ENCODE peak calls at places on chromosomes 1 and 21, in five cellular contexts. B, U, V, L and H are unnamed samples.

GRCh38 chr1:219174672-219175564 is 1.2 kb downstream of the LYPLAL1 start:
- DNase-seq in B (peak), U (peak), V (no peak), L (no peak), H (peak)

GRCh38 chr1:231512147-231512698 is 16.2 kb upstream of the TSNAX start:
- DNase-seq in B (no peak), U (peak), V (no peak), L (no peak), H (peak)

GRCh38 chr1:242826706-242827336 is 302.3 kb upstream of the PLD5 start:
- DNase-seq in B (no peak), U (no peak), V (no peak), L (no peak), H (no peak)

GRCh38 chr1:231020816-231021215 is 19.2 kb downstream of the FAM89A start:
- DNase-seq in B (no peak), U (no peak), V (no peak), L (no peak), H (no peak)

GRCh38 chr1:108557311-108557710 is 2.6 kb upstream of the EEIG2 start:
- DNase-seq in B (no peak), U (no peak), V (no peak), L (no peak), H (no peak)

GRCh38 chr1:47809301-47810084 is 187.7 kb downstream of the TRABD2B start:
- DNase-seq in B (no peak), U (peak), V (no peak), L (no peak), H (no peak)

GRCh38 chr21:14942801-14943490 is 121.9 kb downstream of the NRIP1 start:
- DNase-seq in B (no peak), U (no peak), V (no peak), L (no peak), H (no peak)

GRCh38 chr1:150875197-150876110 is 945 bp downstream of the ARNT start:
- DNase-seq in B (no peak), U (peak), V (no peak), L (no peak), H (no peak)

GRCh38 chr1:150577557-150578277 is 1.7 kb downstream of the MCL1 start:
- DNase-seq in B (no peak), U (no peak), V (no peak), L (no peak), H (no peak)

GRCh38 chr1:214403431-214403830 is 122.5 kb downstream of the SMYD2 start:
- DNase-seq in B (no peak), U (no peak), V (no peak), L (no peak), H (no peak)

GRCh38 chr21:35226302-35226701 is 177.2 kb upstream of the RUNX1 start:
- DNase-seq in B (no peak), U (no peak), V (no peak), L (no peak), H (no peak)

GRCh38 chr1:42431514-42431913 is 24.3 kb downstream of the ZMYND12 start:
- DNase-seq in B (no peak), U (no peak), V (no peak), L (no peak), H (no peak)

GRCh38 chr21:20419780-20420179 is 578.4 kb upstream of the NCAM2 start:
- DNase-seq in B (no peak), U (peak), V (no peak), L (no peak), H (no peak)

GRCh38 chr1:9087411-9087810 is 18.0 kb upstream of the SLC2A5 start:
- DNase-seq in B (no peak), U (no peak), V (no peak), L (no peak), H (no peak)

GRCh38 chr1:85202092-85202863 is 1.5 kb upstream of the SYDE2 start:
- DNase-seq in B (no peak), U (peak), V (no peak), L (no peak), H (no peak)

GRCh38 chr1:232589809-232590741 is 39.9 kb downstream of the SIPA1L2 start:
- DNase-seq in B (no peak), U (no peak), V (no peak), L (no peak), H (no peak)

GRCh38 chr1:153775432-153776311 is 465 bp downstream of the SLC27A3 start:
- DNase-seq in B (peak), U (peak), V (no peak), L (peak), H (no peak)

GRCh38 chr1:235093685-235094592 is 34.7 kb downstream of the TOMM20 start:
- DNase-seq in B (peak), U (peak), V (no peak), L (peak), H (no peak)

GRCh38 chr1:31776032-31776431 is 11.9 kb upstream of the ADGRB2 start:
- DNase-seq in B (no peak), U (no peak), V (no peak), L (no peak), H (no peak)

GRCh38 chr1:87300579-87300978 is 28.1 kb upstream of the LMO4 start:
- DNase-seq in B (no peak), U (no peak), V (no peak), L (no peak), H (no peak)

GRCh38 chr1:180204231-180204630 is 25.8 kb upstream of the LHX4 start:
- DNase-seq in B (no peak), U (no peak), V (no peak), L (no peak), H (no peak)

GRCh38 chr1:193355179-193355578 is 168.8 kb upstream of the B3GALT2 start:
- DNase-seq in B (no peak), U (peak), V (no peak), L (no peak), H (peak)

GRCh38 chr1:245388687-245389086 is 233.9 kb downstream of the KIF26B start:
- DNase-seq in B (no peak), U (no peak), V (no peak), L (no peak), H (no peak)

GRCh38 chr21:37552496-37553399 is 186.2 kb downstream of the DYRK1A start:
- DNase-seq in B (no peak), U (no peak), V (no peak), L (no peak), H (no peak)

GRCh38 chr1:89672489-89673183 is 39.7 kb downstream of the LRRC8C start:
- DNase-seq in B (no peak), U (no peak), V (no peak), L (no peak), H (no peak)

GRCh38 chr1:25099343-25099951 is 132.9 kb downstream of the SYF2 start:
- DNase-seq in B (no peak), U (no peak), V (no peak), L (no peak), H (no peak)

GRCh38 chr1:37473431-37474050 is 839 bp upstream of the ZC3H12A start:
- DNase-seq in B (peak), U (no peak), V (no peak), L (no peak), H (no peak)

GRCh38 chr1:230441630-230442029 is 15.5 kb upstream of the PGBD5 start:
- DNase-seq in B (no peak), U (no peak), V (no peak), L (no peak), H (no peak)

GRCh38 chr1:10283318-10283984 is 73.1 kb downstream of the KIF1B start:
- DNase-seq in B (peak), U (no peak), V (no peak), L (peak), H (no peak)

GRCh38 chr1:23908453-23909341 is 4.5 kb downstream of the CNR2 start:
- DNase-seq in B (no peak), U (no peak), V (no peak), L (no peak), H (no peak)

GRCh38 chr1:166165661-166166399 is 971 bp downstream of the FAM78B start:
- DNase-seq in B (peak), U (peak), V (no peak), L (peak), H (no peak)

GRCh38 chr1:204723131-204723787 is 37.7 kb upstream of the LRRN2 start:
- DNase-seq in B (peak), U (peak), V (no peak), L (no peak), H (no peak)